ENCODE peak calls at places on chromosomes 7 and 10, in seven cellular contexts. U is PC-9, C is NCI-H2171 treated with DMSO at 0.1 percent for 48 hours, Q is NCI-H1436, Z is Panc1, J is hippocampal formation, F is PC-3. K is an unnamed sample.

GRCh38 chr10:21257919-21258318 is 267.6 kb downstream of the SKIDA1 start:
- DNase-seq in U (no peak), C (no peak), Q (no peak), Z (no peak), J (no peak), F (no peak), K (no peak)

GRCh38 chr7:101814081-101814995 is 3.1 kb upstream of the CUX1 start:
- DNase-seq in U (peak), C (peak), Q (peak), Z (peak), J (peak), F (peak), K (peak)

GRCh38 chr10:97573021-97573420 is 442 bp downstream of the ANKRD2 start:
- DNase-seq in U (no peak), C (no peak), Q (no peak), Z (no peak), J (no peak), F (no peak), K (no peak)

GRCh38 chr7:27168265-27168947 is 3.1 kb upstream of the HOXA9 start:
- DNase-seq in U (no peak), C (peak), Q (peak), Z (no peak), J (no peak), F (peak), K (no peak)

GRCh38 chr7:33155811-33156210 is 26.4 kb downstream of the BBS9 start:
- DNase-seq in U (no peak), C (no peak), Q (no peak), Z (no peak), J (no peak), F (no peak), K (no peak)

GRCh38 chr7:69433086-69433485 is 165.2 kb upstream of the AUTS2 start:
- DNase-seq in U (no peak), C (no peak), Q (no peak), Z (no peak), J (no peak), F (no peak), K (no peak)

GRCh38 chr7:131346885-131347592 is 19.4 kb downstream of the MKLN1 start:
- DNase-seq in U (peak), C (no peak), Q (no peak), Z (no peak), J (no peak), F (peak), K (no peak)

GRCh38 chr7:51027256-51028127 is 244.8 kb upstream of the GRB10 start:
- DNase-seq in U (no peak), C (no peak), Q (no peak), Z (no peak), J (no peak), F (no peak), K (no peak)

GRCh38 chr10:61942997-61943457 is 41.5 kb downstream of the ARID5B start:
- DNase-seq in U (no peak), C (no peak), Q (no peak), Z (no peak), J (no peak), F (no peak), K (no peak)

GRCh38 chr7:45681596-45682357 is 107.6 kb downstream of the ADCY1 start:
- DNase-seq in U (no peak), C (no peak), Q (no peak), Z (no peak), J (no peak), F (no peak), K (no peak)

GRCh38 chr10:124087672-124088634 is 5.4 kb downstream of the CHST15 start:
- DNase-seq in U (no peak), C (peak), Q (peak), Z (no peak), J (no peak), F (no peak), K (no peak)

GRCh38 chr7:45187089-45187945 is 29.7 kb downstream of the RAMP3 start:
- DNase-seq in U (no peak), C (no peak), Q (no peak), Z (no peak), J (no peak), F (no peak), K (no peak)

GRCh38 chr7:50404392-50404791 is 45.8 kb downstream of the FIGNL1 start:
- DNase-seq in U (no peak), C (no peak), Q (no peak), Z (no peak), J (no peak), F (no peak), K (no peak)

GRCh38 chr10:129771576-129772471 is 192.2 kb downstream of the EBF3 start:
- DNase-seq in U (no peak), C (no peak), Q (no peak), Z (no peak), J (no peak), F (no peak), K (no peak)

K was measured in effector CD4-positive, alpha-beta T cell.